ENCODE peak calls at places on chromosomes 1 and 21, in ten cellular contexts. M is HCT116; Y is left ventricle myocardium inferior; F is stomach; B is brain microvascular endothelial cell; L is psoas muscle; S is upper lobe of left lung; A is CD4-positive, alpha-beta T cell; O is AG04450; J is heart right ventricle. U is an unnamed sample.

GRCh38 chr1:167103236-167103894 is 9.5 kb downstream of the STYXL2 start:
- DNase-seq in M (no peak), Y (no peak), F (no peak), B (no peak), L (no peak), S (no peak), A (no peak), O (no peak), J (no peak), U (no peak)

GRCh38 chr1:86018311-86018923 is 138.2 kb downstream of the COL24A1 start:
- DNase-seq in M (peak; percentile 12), Y (no peak), F (no peak), B (peak; percentile 36), L (no peak), S (no peak), A (no peak), O (no peak), J (no peak), U (no peak)

GRCh38 chr1:245201827-245202226 is 47.0 kb downstream of the KIF26B start:
- DNase-seq in M (no peak), Y (no peak), F (no peak), B (no peak), L (no peak), S (no peak), A (no peak), O (no peak), J (no peak), U (no peak)

GRCh38 chr21:42403611-42404231 is at the start of gene UBASH3A:
- DNase-seq in M (no peak), Y (no peak), F (no peak), B (no peak), L (no peak), S (no peak), A (peak; percentile 59), O (no peak), J (no peak), U (no peak)

GRCh38 chr1:93448983-93449805 is 1.3 kb downstream of the FNBP1L start:
- DNase-seq in M (no peak), Y (no peak), F (peak; percentile 56), B (no peak), L (no peak), S (peak; percentile 67), A (no peak), O (no peak), J (no peak), U (no peak)

GRCh38 chr1:12505639-12506311 is 112.2 kb downstream of the DHRS3 start:
- DNase-seq in M (no peak), Y (no peak), F (no peak), B (no peak), L (no peak), S (no peak), A (no peak), O (no peak), J (no peak), U (no peak)

GRCh38 chr1:209882942-209883340 is 55.1 kb upstream of the SYT14 start:
- DNase-seq in M (no peak), Y (no peak), F (no peak), B (no peak), L (no peak), S (no peak), A (no peak), O (no peak), J (no peak), U (no peak)

GRCh38 chr21:41247561-41247968 is 69.0 kb upstream of the FAM3B start:
- DNase-seq in M (no peak), Y (no peak), F (peak; percentile 81), B (peak; percentile 66), L (no peak), S (peak; percentile 63), A (no peak), O (peak; percentile 46), J (peak; percentile 45), U (peak; percentile 95)

GRCh38 chr1:64516803-64517568 is 47.1 kb downstream of the CACHD1 start:
- DNase-seq in M (no peak), Y (no peak), F (no peak), B (peak; percentile 34), L (no peak), S (no peak), A (no peak), O (no peak), J (no peak), U (no peak)

GRCh38 chr21:34913786-34914185 is 135.3 kb downstream of the RUNX1 start:
- DNase-seq in M (no peak), Y (no peak), F (no peak), B (no peak), L (no peak), S (no peak), A (no peak), O (no peak), J (no peak), U (no peak)

GRCh38 chr1:118995312-118996016 is 7.3 kb upstream of the TBX15 start:
- DNase-seq in M (no peak), Y (no peak), F (no peak), B (no peak), L (no peak), S (no peak), A (no peak), O (no peak), J (no peak), U (no peak)

GRCh38 chr1:207620573-207620893 is 24.4 kb upstream of the CR1L start:
- DNase-seq in M (no peak), Y (no peak), F (no peak), B (no peak), L (no peak), S (no peak), A (no peak), O (no peak), J (no peak), U (no peak)

GRCh38 chr1:226738421-226738994 is 574 bp downstream of the ITPKB start:
- DNase-seq in M (no peak), Y (peak; percentile 38), F (peak; percentile 37), B (no peak), L (peak; percentile 39), S (no peak), A (peak; percentile 53), O (no peak), J (no peak), U (no peak)
- H3K27me3 ChIP-seq in M (no peaks in the 10 kb centered on the region), Y (no peaks in the 10 kb centered on the region), F (no peaks in the 10 kb centered on the region), B (no peaks in the 10 kb centered on the region), L (no peaks in the 10 kb centered on the region), S (no peaks in the 10 kb centered on the region), A (no peaks in the 10 kb centered on the region), O (peaks cover 2% of the 10 kb centered on the region), J (no peaks in the 10 kb centered on the region), U (no peaks in the 10 kb centered on the region)

GRCh38 chr1:179958359-179958758 is 3.7 kb downstream of the CEP350 start:
- DNase-seq in M (no peak), Y (no peak), F (no peak), B (no peak), L (no peak), S (no peak), A (no peak), O (no peak), J (no peak), U (no peak)

GRCh38 chr1:179953974-179954493 is 576 bp upstream of the CEP350 start:
- DNase-seq in M (no peak), Y (no peak), F (no peak), B (peak; percentile 43), L (no peak), S (peak; percentile 57), A (peak; percentile 37), O (peak; percentile 20), J (peak; percentile 23), U (no peak)

GRCh38 chr1:179954494-179955317 is at the start of gene CEP350:
- DNase-seq in M (peak; percentile 98), Y (peak; percentile 99), F (peak; percentile 98), B (peak; percentile 99), L (peak; percentile 98), S (peak; percentile 99), A (peak; percentile 96), O (peak; percentile 99), J (peak; percentile 99), U (peak; percentile 99)

GRCh38 chr1:179955731-179956130 is 1.1 kb downstream of the CEP350 start:
- DNase-seq in M (no peak), Y (no peak), F (no peak), B (no peak), L (no peak), S (no peak), A (no peak), O (no peak), J (no peak), U (no peak)

GRCh38 chr1:179955318-179955638 is 668 bp downstream of the CEP350 start:
- DNase-seq in M (no peak), Y (no peak), F (no peak), B (no peak), L (no peak), S (no peak), A (no peak), O (no peak), J (no peak), U (no peak)
- TF ChIP-seq CTCF in M (no peak), Y (no peak), F (no peak), B (no peak), L (no peak), S (no peak), A (no peak), O (no peak), J (no peak), U (no peak)

DNA sequence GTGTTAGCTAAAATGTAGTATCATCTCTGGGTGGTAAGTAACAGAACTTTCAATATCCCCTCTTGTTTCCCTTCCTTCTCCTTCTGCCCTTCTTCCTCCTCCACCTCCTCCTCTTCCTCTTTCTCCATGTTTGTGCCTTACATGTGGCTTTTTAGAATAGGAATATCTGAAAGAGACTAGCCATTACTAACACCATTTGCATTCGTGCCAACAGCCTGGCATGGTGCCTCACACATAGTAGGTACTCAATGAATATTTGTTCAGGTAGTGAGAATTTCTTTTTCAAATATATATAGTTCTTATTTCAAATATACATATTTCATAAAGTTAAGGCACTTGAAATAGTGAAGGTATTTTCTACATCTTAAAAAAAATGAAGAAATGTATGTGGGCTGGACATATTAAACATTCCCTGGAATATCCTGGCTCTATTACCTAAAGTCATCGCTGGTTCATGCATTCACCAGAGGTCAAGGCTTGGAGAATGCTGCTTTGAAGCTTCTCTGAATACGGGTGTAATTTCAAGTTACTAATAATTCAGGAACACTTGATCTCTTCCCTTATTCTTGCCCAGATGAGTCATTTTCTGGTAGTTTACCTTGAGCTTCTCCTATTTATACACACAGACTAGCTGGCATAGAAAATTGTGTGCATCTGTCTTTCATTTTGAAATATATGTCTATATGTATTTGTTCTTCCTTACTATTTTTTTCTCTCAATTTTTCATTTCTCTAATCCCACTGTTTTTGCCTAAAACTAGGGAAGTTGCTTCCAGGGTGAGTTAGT is 319.4 kb downstream of the TGFB2 start:
- DNase-seq in M (no peak), Y (no peak), F (no peak), B (no peak), L (no peak), S (no peak), A (no peak), O (no peak), J (no peak), U (no peak)
- H3K27ac ChIP-seq in M (peak overlapping the region; percentile 71), Y (no peak overlapping the region), F (no peak overlapping the region), B (peak overlapping the region; percentile 58), L (peak overlapping the region; percentile 78), S (no peak overlapping the region), A (no peak overlapping the region), O (no peak overlapping the region), J (no peak overlapping the region), U (peak overlapping the region; percentile 50)

DNA sequence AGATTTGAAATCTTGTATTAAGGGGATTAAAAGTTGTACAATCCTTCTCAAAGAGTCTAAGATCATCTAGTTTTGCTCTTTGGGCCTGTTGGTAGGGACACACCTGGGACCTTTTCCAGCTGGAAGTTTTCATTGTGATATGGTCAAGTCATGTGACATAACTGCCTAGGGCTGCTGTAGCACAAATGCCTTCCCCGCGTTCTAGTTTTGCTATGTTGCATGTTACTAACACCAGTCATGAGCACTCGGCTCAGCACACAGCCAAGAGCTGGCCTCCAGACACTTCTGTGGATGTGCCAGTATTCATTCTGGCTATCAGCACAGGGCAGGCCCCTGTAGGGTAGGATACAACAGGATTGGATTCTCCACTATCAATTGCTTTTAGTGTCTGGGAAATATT is 14.6 kb upstream of the FLG2 start:
- DNase-seq in M (no peak), Y (peak; percentile 18), F (no peak), B (no peak), L (no peak), S (no peak), A (no peak), O (no peak), J (peak; percentile 23), U (no peak)
- H3K27me3 ChIP-seq in M (peaks cover 11% of the 10 kb centered on the region), Y (no peaks in the 10 kb centered on the region), F (no peaks in the 10 kb centered on the region), B (no peaks in the 10 kb centered on the region), L (no peaks in the 10 kb centered on the region), S (no peaks in the 10 kb centered on the region), A (no peaks in the 10 kb centered on the region), O (no peaks in the 10 kb centered on the region), J (no peaks in the 10 kb centered on the region), U (no peaks in the 10 kb centered on the region)

U was measured in tibial artery.